ENCODE peak calls at places on chromosomes 7 and 10, in nine cellular contexts. M, G, E, H, N, C, K, F and L are unnamed samples.

GRCh38 chr10:79112898-79113431 is 44.2 kb downstream of the ZMIZ1 start:
- DNase-seq in M (no peak), G (no peak), E (no peak), H (no peak), N (no peak), C (no peak), K (peak), F (no peak), L (no peak)

GRCh38 chr7:156892086-156892800 is 740 bp downstream of the LMBR1 start:
- DNase-seq in M (no peak), G (peak), E (no peak), H (peak), N (peak), C (peak), K (no peak), F (peak), L (peak)

GRCh38 chr7:135251502-135252327 is 18.1 kb downstream of the STRA8 start:
- DNase-seq in M (no peak), G (no peak), E (no peak), H (no peak), N (no peak), C (no peak), K (no peak), F (no peak), L (no peak)

GRCh38 chr7:2242541-2243482 is 786 bp downstream of the NUDT1 start:
- DNase-seq in M (peak), G (no peak), E (no peak), H (peak), N (no peak), C (peak), K (peak), F (peak), L (peak)

GRCh38 chr10:52663161-52663560 is 109.4 kb downstream of the MBL2 start:
- DNase-seq in M (no peak), G (no peak), E (no peak), H (no peak), N (no peak), C (no peak), K (no peak), F (no peak), L (no peak)

GRCh38 chr7:127979113-127979727 is 52.0 kb downstream of the LRRC4 start:
- DNase-seq in M (no peak), G (no peak), E (no peak), H (no peak), N (no peak), C (no peak), K (no peak), F (no peak), L (peak)

GRCh38 chr7:142563470-142563869 is 185.8 kb upstream of the PRSS1 start:
- DNase-seq in M (no peak), G (no peak), E (no peak), H (no peak), N (no peak), C (no peak), K (peak), F (no peak), L (no peak)

GRCh38 chr10:27446091-27446918 is 57.8 kb upstream of the RAB18 start:
- DNase-seq in M (peak), G (no peak), E (no peak), H (no peak), N (no peak), C (peak), K (peak), F (peak), L (no peak)

GRCh38 chr7:105015631-105015965 is 1.6 kb downstream of the KMT2E start:
- DNase-seq in M (peak), G (no peak), E (no peak), H (peak), N (no peak), C (peak), K (peak), F (peak), L (no peak)

GRCh38 chr10:59711871-59712491 is 2.3 kb upstream of the SLC16A9 start:
- DNase-seq in M (no peak), G (no peak), E (no peak), H (no peak), N (no peak), C (no peak), K (no peak), F (no peak), L (no peak)

GRCh38 chr7:129801882-129802281 is 150.9 kb downstream of the UBE2H start:
- DNase-seq in M (no peak), G (no peak), E (peak), H (no peak), N (no peak), C (peak), K (no peak), F (no peak), L (peak)

GRCh38 chr10:129025774-129026173 is 441.3 kb upstream of the MGMT start:
- DNase-seq in M (no peak), G (no peak), E (no peak), H (no peak), N (no peak), C (no peak), K (no peak), F (no peak), L (peak)